ENCODE peak calls at places on chromosomes 6 and 20, in ten cellular contexts. M, E, K, S, Y, I, T, A, P and Q are unnamed samples.

GRCh38 chr6:82216549-82216948 is 31.0 kb downstream of the IBTK start:
- DNase-seq in M (no peak), E (no peak), K (no peak), S (no peak), Y (no peak), I (no peak), T (no peak), A (no peak), P (no peak), Q (no peak)

GRCh38 chr6:36862164-36862847 is 12.3 kb downstream of the PPIL1 start:
- DNase-seq in M (no peak), E (no peak), K (peak; percentile 34), S (no peak), Y (no peak), I (no peak), T (no peak), A (no peak), P (peak; percentile 52), Q (no peak)

GRCh38 chr6:52512199-52512598 is 64.7 kb downstream of the TRAM2 start:
- DNase-seq in M (peak; percentile 36), E (no peak), K (no peak), S (no peak), Y (peak; percentile 81), I (no peak), T (peak; percentile 87), A (no peak), P (peak; percentile 76), Q (no peak)

GRCh38 chr6:73076211-73076610 is 149.1 kb downstream of the KHDC1L start:
- DNase-seq in M (no peak), E (no peak), K (no peak), S (no peak), Y (no peak), I (no peak), T (no peak), A (no peak), P (no peak), Q (no peak)

GRCh38 chr6:104789770-104790190 is 69.9 kb downstream of the HACE1 start:
- DNase-seq in M (no peak), E (no peak), K (no peak), S (no peak), Y (no peak), I (no peak), T (no peak), A (no peak), P (no peak), Q (no peak)

GRCh38 chr6:13006578-13007300 is 290.2 kb downstream of the PHACTR1 start:
- DNase-seq in M (no peak), E (no peak), K (no peak), S (no peak), Y (no peak), I (no peak), T (no peak), A (no peak), P (no peak), Q (no peak)

GRCh38 chr6:134436950-134437349 is 119.0 kb upstream of the SGK1 start:
- DNase-seq in M (no peak), E (no peak), K (no peak), S (no peak), Y (no peak), I (no peak), T (no peak), A (no peak), P (no peak), Q (no peak)

GRCh38 chr6:116309001-116309400 is 29.3 kb upstream of the TSPYL1 start:
- DNase-seq in M (no peak), E (no peak), K (no peak), S (no peak), Y (no peak), I (no peak), T (no peak), A (no peak), P (no peak), Q (no peak)

GRCh38 chr20:53990768-53991472 is 79.5 kb downstream of the BCAS1 start:
- DNase-seq in M (no peak), E (no peak), K (no peak), S (no peak), Y (no peak), I (no peak), T (no peak), A (no peak), P (no peak), Q (no peak)

GRCh38 chr20:44736170-44737021 is 9.3 kb upstream of the KCNK15 start:
- DNase-seq in M (peak; percentile 87), E (peak; percentile 81), K (peak; percentile 89), S (peak; percentile 67), Y (peak; percentile 85), I (no peak), T (no peak), A (no peak), P (peak; percentile 87), Q (no peak)

DNA sequence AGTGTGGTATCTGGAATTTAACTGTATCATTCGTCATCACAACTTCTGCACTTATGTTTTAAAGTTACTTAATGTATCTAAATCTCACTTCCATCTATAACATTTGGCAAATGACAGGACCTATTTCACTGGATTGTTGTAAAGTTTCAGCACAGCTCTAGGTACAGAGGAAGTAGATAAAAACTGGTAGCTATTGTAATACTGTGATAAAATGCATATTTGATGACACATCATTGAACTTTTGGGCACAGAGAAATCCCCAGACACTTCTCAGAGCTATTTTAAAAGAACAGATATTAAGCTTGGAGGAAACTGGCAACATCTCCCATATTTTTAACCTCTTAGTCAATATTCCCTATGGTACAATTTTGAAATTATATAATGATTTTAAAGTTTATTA is 138.7 kb downstream of the RFPL4B start:
- DNase-seq in M (no peak), E (no peak), K (no peak), S (no peak), Y (no peak), I (no peak), T (no peak), A (no peak), P (no peak), Q (no peak)
- TF ChIP-seq CTCF in M (no peak), E (no peak), K (no peak), S (no peak), Y (no peak), I (no peak), T (no peak), A (no peak), P (no peak), Q (no peak)

GRCh38 chr6:16301511-16301910 is 63.1 kb downstream of the GMPR start:
- DNase-seq in M (no peak), E (no peak), K (peak; percentile 35), S (no peak), Y (peak; percentile 27), I (no peak), T (peak; percentile 24), A (no peak), P (no peak), Q (no peak)
- H3K9me3 ChIP-seq in M (no peaks in the 10 kb centered on the region), E (no peaks in the 10 kb centered on the region), K (no peaks in the 10 kb centered on the region), S (no peaks in the 10 kb centered on the region), Y (no peaks in the 10 kb centered on the region), I (no peaks in the 10 kb centered on the region), T (no peaks in the 10 kb centered on the region), A (no peaks in the 10 kb centered on the region), P (no peaks in the 10 kb centered on the region), Q (no peaks in the 10 kb centered on the region)

DNA sequence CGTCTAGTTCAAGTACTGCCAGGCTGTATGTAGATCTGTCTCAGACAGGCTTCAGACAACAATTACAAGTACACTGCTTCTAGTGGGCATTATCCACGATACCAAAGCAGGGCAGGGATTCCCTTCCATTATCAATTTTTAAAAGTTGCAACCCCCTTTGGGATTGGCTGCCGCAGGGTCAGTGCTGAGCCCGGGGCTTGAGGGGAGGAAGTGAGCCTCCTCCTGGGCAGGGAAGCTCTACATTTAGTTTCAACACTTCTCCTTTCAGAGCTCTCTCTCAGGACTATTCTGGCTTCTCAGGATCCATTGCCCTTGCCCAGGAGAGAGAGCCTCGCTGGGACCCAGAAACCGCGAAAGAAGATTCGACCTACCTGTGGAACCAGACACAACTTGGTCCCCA is 1.5 kb downstream of the HTR1B start:
- DNase-seq in M (no peak), E (no peak), K (peak; percentile 51), S (no peak), Y (no peak), I (no peak), T (no peak), A (no peak), P (no peak), Q (no peak)
- H3K27me3 ChIP-seq in M (peaks cover 6% of the 10 kb centered on the region), E (peaks cover 64% of the 10 kb centered on the region), K (peaks cover 58% of the 10 kb centered on the region), S (peaks cover 39% of the 10 kb centered on the region), Y (no peaks in the 10 kb centered on the region), I (no peaks in the 10 kb centered on the region), T (no peaks in the 10 kb centered on the region), A (peaks cover 57% of the 10 kb centered on the region), P (peaks cover 37% of the 10 kb centered on the region), Q (peaks cover 52% of the 10 kb centered on the region)

GRCh38 chr6:41657131-41658094 is 19.1 kb downstream of the MDFI start:
- DNase-seq in M (no peak), E (no peak), K (peak; percentile 46), S (no peak), Y (no peak), I (no peak), T (no peak), A (no peak), P (no peak), Q (no peak)

GRCh38 chr6:41658551-41659069 is 20.3 kb downstream of the MDFI start:
- DNase-seq in M (no peak), E (no peak), K (no peak), S (no peak), Y (no peak), I (no peak), T (no peak), A (no peak), P (no peak), Q (no peak)

GRCh38 chr6:41653642-41654432 is 15.6 kb downstream of the MDFI start:
- DNase-seq in M (no peak), E (no peak), K (no peak), S (no peak), Y (no peak), I (no peak), T (no peak), A (no peak), P (no peak), Q (no peak)

GRCh38 chr6:41654433-41655020 is 16.3 kb downstream of the MDFI start:
- DNase-seq in M (no peak), E (no peak), K (no peak), S (no peak), Y (no peak), I (no peak), T (no peak), A (no peak), P (no peak), Q (no peak)

DNA sequence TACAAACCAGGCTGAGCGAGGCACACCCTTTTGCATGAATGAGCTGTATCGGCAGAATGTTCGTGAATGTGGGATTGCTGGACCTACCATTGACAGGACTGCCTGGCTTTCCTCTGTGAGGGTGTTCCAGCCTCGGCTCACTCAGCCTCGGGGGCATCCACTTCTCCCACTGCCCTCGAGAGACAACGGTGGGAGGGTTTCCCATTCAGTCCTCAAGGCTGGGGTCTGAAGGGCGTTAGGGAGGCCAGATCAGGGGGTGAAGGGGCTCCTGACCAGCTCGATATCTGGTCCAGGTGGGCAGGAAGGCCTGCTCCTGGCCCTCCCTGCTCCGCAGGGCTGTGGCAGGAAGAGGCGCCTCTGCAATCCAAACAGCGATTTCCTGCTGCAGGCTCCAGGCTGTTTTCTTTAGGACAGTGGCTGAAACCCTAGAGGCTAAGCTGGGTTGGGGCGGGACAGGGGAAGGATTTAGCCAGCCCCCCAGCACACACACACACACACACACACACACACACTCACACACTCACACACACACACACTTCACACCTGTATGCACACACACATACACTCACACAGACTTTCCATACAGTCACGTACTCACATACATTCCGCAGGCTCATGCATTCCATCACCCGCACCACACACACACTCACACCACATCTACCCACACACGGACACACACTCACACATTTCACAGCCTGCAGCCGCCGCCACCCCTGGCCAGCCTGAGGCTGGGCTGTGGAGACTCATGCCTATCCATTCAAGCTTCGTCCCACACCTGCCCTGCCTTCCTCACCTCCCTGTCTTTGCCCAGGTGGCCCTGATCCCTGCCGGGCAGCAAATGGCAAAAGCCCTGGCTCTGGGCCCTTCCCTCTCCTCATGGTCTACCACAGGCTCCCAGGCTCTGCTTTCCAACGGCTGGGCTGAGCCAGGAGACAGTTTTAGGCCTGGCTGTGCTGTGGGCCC is 17.7 kb downstream of the MDFI start:
- DNase-seq in M (no peak), E (peak; percentile 30), K (peak; percentile 66), S (no peak), Y (no peak), I (no peak), T (no peak), A (no peak), P (no peak), Q (no peak)
- TF ChIP-seq CTCF in M (no peak), E (no peak), K (no peak), S (no peak), Y (no peak), I (no peak), T (no peak), A (no peak), P (no peak), Q (no peak)